ENCODE peak calls at places on chromosome 5, in ten cellular contexts. D is ACHN, I is AG04450, H is nucleus accumbens, T is AG09319, G is pons, X is brain microvascular endothelial cell, R is A673, S is T-helper 22 cell, J is AG20443. E is an unnamed sample.

GRCh38 chr5:19462019-19462418 is 526.0 kb downstream of the CDH18 start:
- DNase-seq in G (no peak), D (no peak), J (no peak), R (no peak), H (no peak), X (no peak), I (no peak), T (no peak), S (no peak), E (peak)

GRCh38 chr5:169716287-169716686 is 79.2 kb downstream of the DOCK2 start:
- DNase-seq in G (no peak), T (no peak), D (no peak), X (peak), H (no peak), S (no peak), R (no peak), I (no peak), J (peak), E (no peak)

GRCh38 chr5:149438711-149439132 is 59.6 kb upstream of the IL17B start:
- DNase-seq in H (no peak), S (no peak), D (no peak), T (no peak), I (no peak), X (no peak), R (no peak), J (no peak), G (no peak), E (peak)

GRCh38 chr5:1052641-1053390 is 44.2 kb downstream of the NKD2 start:
- DNase-seq in I (no peak), R (no peak), T (no peak), X (no peak), H (no peak), D (no peak), J (no peak), S (no peak), G (no peak), E (peak)

GRCh38 chr5:77272206-77272605 is 61.7 kb downstream of the PDE8B start:
- DNase-seq in G (no peak), R (no peak), T (peak), J (no peak), I (no peak), D (no peak), X (no peak), H (no peak), S (no peak), E (no peak)

GRCh38 chr5:36936309-36936708 is 59.7 kb downstream of the NIPBL start:
- DNase-seq in D (no peak), H (no peak), G (no peak), I (no peak), T (no peak), S (no peak), R (no peak), X (no peak), J (no peak), E (no peak)

GRCh38 chr5:30401479-30402058 is 791.9 kb upstream of the CDH6 start:
- DNase-seq in D (peak), X (peak), I (peak), G (peak), H (peak), T (peak), R (peak), S (no peak), J (no peak), E (peak)

GRCh38 chr5:119578937-119579336 is 50.4 kb upstream of the FAM170A start:
- DNase-seq in X (peak), G (no peak), J (no peak), I (no peak), S (no peak), R (peak), H (no peak), D (peak), T (no peak), E (peak)

GRCh38 chr5:4027335-4027734 is 431.7 kb downstream of the IRX1 start:
- DNase-seq in G (no peak), R (no peak), T (no peak), D (no peak), J (no peak), X (no peak), H (no peak), I (no peak), S (no peak), E (no peak)

GRCh38 chr5:8981016-8981415 is 564.9 kb downstream of the SEMA5A start:
- DNase-seq in I (no peak), J (no peak), H (no peak), G (no peak), X (no peak), D (no peak), R (no peak), T (no peak), S (no peak), E (no peak)

GRCh38 chr5:44952376-44952775 is 143.6 kb downstream of the MRPS30 start:
- DNase-seq in S (no peak), X (peak), I (no peak), J (peak), H (no peak), D (peak), R (peak), G (peak), T (no peak), E (peak)

GRCh38 chr5:86878250-86878649 is 260.5 kb downstream of the COX7C start:
- DNase-seq in X (no peak), S (no peak), G (no peak), T (no peak), H (no peak), D (no peak), I (no peak), J (no peak), R (no peak), E (no peak)

GRCh38 chr5:31364881-31365636 is 166.8 kb downstream of the DROSHA start:
- DNase-seq in I (no peak), H (no peak), D (no peak), J (peak), S (no peak), R (no peak), G (no peak), X (peak), T (peak), E (no peak)

GRCh38 chr5:53022889-53023511 is 33.8 kb downstream of the ITGA2 start:
- DNase-seq in T (no peak), H (no peak), I (no peak), G (no peak), R (no peak), J (no peak), D (no peak), S (no peak), X (no peak), E (no peak)

GRCh38 chr5:102152906-102153787 is 142.9 kb downstream of the SLCO4C1 start:
- DNase-seq in T (no peak), J (peak), G (peak), I (no peak), H (no peak), S (no peak), R (peak), D (peak), X (peak), E (peak)